ENCODE peak calls at places on chromosomes 1 and 21, in nine cellular contexts. B, X, N, D, F, Y, H, J and V are unnamed samples.

GRCh38 chr1:79271759-79272158 is 265.2 kb upstream of the ADGRL4 start:
- DNase-seq in B (no peak), X (no peak), N (no peak), D (no peak), F (no peak), Y (no peak), H (no peak), J (no peak), V (no peak)

GRCh38 chr1:93716974-93717373 is 35.3 kb upstream of the BCAR3 start:
- DNase-seq in B (no peak), X (no peak), N (no peak), D (peak), F (no peak), Y (no peak), H (no peak), J (no peak), V (no peak)

GRCh38 chr21:32062591-32063227 is 189.9 kb downstream of the HUNK start:
- DNase-seq in B (no peak), X (no peak), N (no peak), D (no peak), F (no peak), Y (no peak), H (no peak), J (no peak), V (no peak)

GRCh38 chr1:242088875-242089274 is 90.0 kb upstream of the MAP1LC3C start:
- DNase-seq in B (no peak), X (no peak), N (no peak), D (no peak), F (no peak), Y (no peak), H (no peak), J (no peak), V (no peak)

GRCh38 chr1:2201062-2201461 is 6.5 kb upstream of the FAAP20 start:
- DNase-seq in B (no peak), X (no peak), N (no peak), D (no peak), F (no peak), Y (no peak), H (peak), J (no peak), V (no peak)

GRCh38 chr1:228176461-228177182 is 11.0 kb downstream of the IBA57 start:
- DNase-seq in B (no peak), X (no peak), N (no peak), D (no peak), F (no peak), Y (no peak), H (no peak), J (no peak), V (no peak)

GRCh38 chr1:117821782-117822447 is 107.5 kb downstream of the GDAP2 start:
- DNase-seq in B (no peak), X (no peak), N (no peak), D (peak), F (no peak), Y (no peak), H (no peak), J (no peak), V (peak)

GRCh38 chr1:93715529-93716126 is 34.0 kb upstream of the BCAR3 start:
- DNase-seq in B (peak), X (no peak), N (no peak), D (peak), F (no peak), Y (no peak), H (no peak), J (no peak), V (no peak)

GRCh38 chr1:180181048-180181447 is 26.4 kb downstream of the QSOX1 start:
- DNase-seq in B (peak), X (no peak), N (peak), D (peak), F (peak), Y (no peak), H (peak), J (no peak), V (no peak)

GRCh38 chr1:25541889-25542658 is 1.3 kb upstream of the LDLRAP1 start:
- DNase-seq in B (no peak), X (no peak), N (no peak), D (no peak), F (no peak), Y (no peak), H (no peak), J (no peak), V (no peak)
- TF ChIP-seq CTCF in B (no peak), X (no peak), N (no peak), D (no peak), F (no peak), Y (no peak), H (no peak), J (no peak), V (no peak)

DNA sequence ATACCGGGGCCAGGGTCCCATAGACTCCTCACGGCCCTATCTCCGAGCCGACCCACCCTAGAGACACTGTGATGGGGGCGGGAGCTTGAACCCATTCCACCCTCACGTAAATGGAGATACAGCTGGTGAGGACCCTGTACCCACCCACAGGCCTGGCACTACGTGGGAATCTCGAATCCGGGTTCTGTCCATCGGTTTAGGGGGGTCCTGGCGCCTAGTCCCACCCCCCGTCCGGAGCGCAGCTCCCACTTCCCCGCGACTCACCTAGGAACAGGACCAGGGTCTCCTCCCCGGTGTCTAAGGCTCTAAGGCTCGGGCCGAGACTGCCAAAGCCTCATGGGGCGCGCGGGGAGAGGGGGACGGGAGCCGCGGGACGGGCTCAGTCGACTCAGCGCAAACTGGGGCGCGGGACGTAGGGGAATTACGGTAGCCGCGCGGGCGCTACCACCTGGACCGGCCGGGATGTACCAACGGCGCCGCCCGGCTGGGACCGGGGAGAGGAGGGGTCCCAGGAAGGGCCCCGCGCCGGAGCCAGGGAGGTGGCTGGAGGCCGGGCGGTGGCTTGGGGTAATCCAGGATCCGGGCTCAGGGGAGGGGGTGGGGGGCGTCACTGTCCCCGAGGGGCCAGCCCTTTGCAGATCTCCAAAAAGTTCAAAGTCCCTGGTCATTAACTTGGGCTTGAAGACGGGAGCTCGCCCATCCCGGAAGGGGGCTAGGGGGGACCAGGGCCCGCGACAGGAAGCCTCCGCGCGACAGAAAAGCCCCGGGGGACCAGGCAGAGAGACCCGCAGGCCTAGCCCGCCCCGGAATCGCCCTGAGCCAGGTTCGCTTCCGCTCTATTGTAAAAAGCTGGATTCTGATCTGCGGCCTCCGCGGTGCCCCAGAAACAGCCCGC is 1.0 kb downstream of the PLEKHG5 start:
- DNase-seq in B (peak), X (no peak), N (peak), D (peak), F (peak), Y (no peak), H (peak), J (peak), V (no peak)
- TF ChIP-seq CTCF in B (no peak), X (no peak), N (peak), D (no peak), F (peak), Y (no peak), H (no peak), J (no peak), V (no peak)

GRCh38 chr1:176499671-176500070 is 36.7 kb downstream of the PAPPA2 start:
- DNase-seq in B (no peak), X (no peak), N (no peak), D (no peak), F (no peak), Y (no peak), H (no peak), J (no peak), V (no peak)

GRCh38 chr1:176504848-176505553 is 42.0 kb downstream of the PAPPA2 start:
- DNase-seq in B (no peak), X (no peak), N (no peak), D (no peak), F (no peak), Y (no peak), H (no peak), J (no peak), V (no peak)

DNA sequence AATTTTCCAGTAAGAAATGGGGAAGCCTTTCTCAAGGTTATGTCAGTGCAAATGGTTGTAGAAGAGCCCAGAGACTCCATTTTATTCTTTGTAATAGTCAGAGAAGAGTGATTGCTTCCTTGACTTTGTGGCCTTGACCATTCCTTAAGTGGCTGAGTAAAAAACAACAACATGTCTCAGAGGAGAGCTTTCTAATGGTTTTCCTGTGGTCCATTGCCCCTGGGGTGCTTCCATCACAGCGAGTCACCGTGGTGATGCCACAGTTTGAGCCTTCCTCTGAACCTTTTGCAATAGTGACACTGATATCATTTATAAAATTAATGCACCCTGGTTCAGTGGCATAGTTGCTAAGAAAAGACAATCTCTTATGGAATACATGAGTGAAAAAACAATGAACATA is 38.6 kb downstream of the PAPPA2 start:
- DNase-seq in B (no peak), X (no peak), N (no peak), D (no peak), F (no peak), Y (no peak), H (no peak), J (no peak), V (no peak)
- TF ChIP-seq CTCF in B (no peak), X (no peak), N (no peak), D (no peak), F (no peak), Y (no peak), H (no peak), J (no peak), V (no peak)

GRCh38 chr1:33140153-33141149 is 41.4 kb downstream of the TRIM62 start:
- DNase-seq in B (no peak), X (no peak), N (no peak), D (no peak), F (no peak), Y (no peak), H (no peak), J (no peak), V (no peak)
- TF ChIP-seq CTCF in B (peak), X (no peak), N (no peak), D (peak), F (no peak), Y (no peak), H (no peak), J (no peak), V (no peak)

GRCh38 chr1:212828395-212828794 is 19.1 kb downstream of the SPATA45 start:
- DNase-seq in B (no peak), X (no peak), N (no peak), D (no peak), F (no peak), Y (no peak), H (no peak), J (no peak), V (no peak)
- TF ChIP-seq CTCF in B (no peak), X (no peak), N (no peak), D (no peak), F (no peak), Y (no peak), H (no peak), J (no peak), V (no peak)